ENCODE peak calls at places on chromosomes 6 and 20, in four cellular contexts. L, X, E and W are unnamed samples.

GRCh38 chr6:170257376-170257775 is 33.5 kb downstream of the DLL1 start:
- DNase-seq in X (no peak), L (no peak), E (no peak), W (no peak)

GRCh38 chr6:158653577-158654354 is 3.9 kb downstream of the SYTL3 start:
- DNase-seq in X (peak), E (no peak), L (no peak), W (peak)

GRCh38 chr6:36865835-36866234 is 8.8 kb downstream of the PPIL1 start:
- DNase-seq in X (no peak), L (peak), E (no peak), W (no peak)

GRCh38 chr20:63810730-63811490 is 20.2 kb downstream of the ZBTB46 start:
- DNase-seq in E (no peak), X (no peak), L (no peak), W (no peak)

GRCh38 chr6:22613695-22614094 is 44.3 kb downstream of the HDGFL1 start:
- DNase-seq in X (no peak), E (no peak), L (peak), W (no peak)

GRCh38 chr20:46563170-46563847 is 12.9 kb upstream of the OCSTAMP start:
- DNase-seq in E (no peak), L (no peak), X (no peak), W (peak)

GRCh38 chr6:29748391-29749352 is 25.4 kb downstream of the HLA-F start:
- DNase-seq in L (peak), E (peak), X (peak), W (peak)

GRCh38 chr6:156804402-156804801 is 27.2 kb downstream of the ARID1B start:
- DNase-seq in E (no peak), X (no peak), L (no peak), W (no peak)

GRCh38 chr6:88246654-88247053 is 80.5 kb upstream of the CNR1 start:
- DNase-seq in E (no peak), L (no peak), X (no peak), W (no peak)

GRCh38 chr6:73798592-73798991 is 102.6 kb downstream of the CD109 start:
- DNase-seq in X (no peak), E (no peak), L (peak), W (no peak)

GRCh38 chr20:7348253-7348652 is 580.8 kb downstream of the BMP2 start:
- DNase-seq in L (no peak), X (no peak), E (no peak), W (no peak)

GRCh38 chr6:8513174-8513573 is 77.8 kb upstream of the SLC35B3 start:
- DNase-seq in X (no peak), L (no peak), E (no peak), W (no peak)

GRCh38 chr20:58638467-58639181 is 12.5 kb upstream of the STX16 start:
- DNase-seq in X (no peak), E (no peak), L (no peak), W (no peak)